ENCODE peak calls at places on chromosome 4, in six cellular contexts. X, C, J, W, V and M are unnamed samples.

GRCh38 chr4:134677209-134677814 is 475.7 kb upstream of the PABPC4L start:
- DNase-seq in J (no peak), V (no peak), X (no peak), C (no peak), W (no peak), M (no peak)

GRCh38 chr4:10315638-10316037 is 141.6 kb downstream of the ZNF518B start:
- DNase-seq in X (no peak), W (no peak), V (no peak), J (no peak), C (no peak), M (no peak)

GRCh38 chr4:189769131-189769530 is 171.5 kb upstream of the FRG1 start:
- DNase-seq in X (no peak), V (no peak), W (no peak), C (no peak), J (no peak), M (no peak)

GRCh38 chr4:169314906-169315305 is 44.1 kb upstream of the SH3RF1 start:
- DNase-seq in V (peak; percentile 1), X (no peak), C (peak; percentile 79), W (peak; percentile 92), J (peak; percentile 77), M (peak; percentile 58)

GRCh38 chr4:142683503-142683902 is 162.6 kb downstream of the INPP4B start:
- DNase-seq in V (no peak), X (no peak), J (no peak), W (no peak), C (no peak), M (no peak)

GRCh38 chr4:14620567-14621138 is 381.6 kb upstream of the CPEB2 start:
- DNase-seq in V (no peak), X (no peak), W (no peak), J (no peak), C (no peak), M (no peak)

GRCh38 chr4:37693030-37693429 is 6.9 kb upstream of the RELL1 start:
- DNase-seq in J (no peak), V (no peak), W (no peak), X (no peak), C (no peak), M (no peak)

GRCh38 chr4:141375855-141376254 is 155.2 kb downstream of the ZNF330 start:
- DNase-seq in W (no peak), X (no peak), J (peak; percentile 59), C (no peak), V (no peak), M (peak; percentile 19)

GRCh38 chr4:112170451-112170993 is 25.3 kb downstream of the FAM241A start:
- DNase-seq in W (no peak), C (no peak), V (no peak), J (peak; percentile 42), X (no peak), M (no peak)

GRCh38 chr4:7435411-7436095 is 823 bp upstream of the PSAPL1 start:
- DNase-seq in X (no peak), C (no peak), V (no peak), J (no peak), W (peak; percentile 42), M (no peak)

GRCh38 chr4:125020089-125021034 is 294.4 kb upstream of the FAT4 start:
- DNase-seq in C (no peak), J (no peak), V (no peak), W (peak; percentile 31), X (no peak), M (no peak)

GRCh38 chr4:175298119-175298518 is 380.0 kb downstream of the ADAM29 start:
- DNase-seq in C (no peak), V (no peak), X (no peak), J (peak; percentile 22), W (no peak), M (no peak)

GRCh38 chr4:164904941-164905340 is 28.0 kb downstream of the APELA start:
- DNase-seq in X (no peak), W (no peak), C (no peak), J (no peak), V (no peak), M (no peak)

GRCh38 chr4:48268956-48269860 is at the start of gene TEC:
- DNase-seq in J (peak; percentile 56), X (peak; percentile 8), W (peak; percentile 56), C (peak; percentile 45), V (peak; percentile 10), M (peak; percentile 82)

GRCh38 chr4:81136161-81136910 is 78.7 kb downstream of the PRKG2 start:
- DNase-seq in W (no peak), J (no peak), V (no peak), X (no peak), C (no peak), M (no peak)

GRCh38 chr4:186587416-186588018 is 32.1 kb upstream of the MTNR1A start:
- DNase-seq in J (peak; percentile 58), C (peak; percentile 58), X (peak; percentile 47), V (no peak), W (peak; percentile 78), M (peak; percentile 83)
- H3K36me3 ChIP-seq in J (peaks cover 24% of the 10 kb centered on the region), C (peaks cover 27% of the 10 kb centered on the region), X (no peaks in the 10 kb centered on the region), V (no peaks in the 10 kb centered on the region), W (peaks cover 6% of the 10 kb centered on the region), M (no peaks in the 10 kb centered on the region)

DNA sequence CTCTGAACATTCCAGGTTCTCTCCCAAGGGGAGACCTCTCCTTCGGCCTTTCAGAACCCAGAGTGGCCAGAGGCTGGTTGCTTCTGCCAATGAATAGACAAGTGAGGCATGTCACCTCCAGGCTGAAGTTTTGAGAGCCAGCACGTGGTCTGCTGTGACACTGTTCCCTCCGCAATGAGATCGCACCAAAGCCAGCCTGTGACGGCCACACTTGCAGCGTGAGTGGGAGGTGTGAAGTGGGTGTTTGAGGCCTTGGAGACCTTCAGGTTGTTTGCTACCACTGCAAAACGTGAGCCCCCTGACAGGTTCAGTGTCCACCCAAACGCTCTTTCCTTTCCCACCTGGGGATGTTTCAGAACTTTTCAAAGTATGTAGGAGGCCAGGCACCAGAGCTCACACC is 81.0 kb downstream of the WFS1 start:
- DNase-seq in C (no peak), W (no peak), V (no peak), J (no peak), X (no peak), M (no peak)
- H3K4me3 ChIP-seq in C (no peak overlapping the region), W (no peak overlapping the region), V (no peak overlapping the region), J (no peak overlapping the region), X (no peak overlapping the region), M (no peak overlapping the region)

GRCh38 chr4:186669735-186670134 is 53.9 kb downstream of the FAT1 start:
- DNase-seq in W (no peak), J (no peak), X (no peak), V (no peak), C (no peak), M (no peak)

GRCh38 chr4:186666750-186667149 is 56.9 kb downstream of the FAT1 start:
- DNase-seq in C (no peak), X (no peak), J (no peak), V (no peak), W (no peak), M (no peak)

GRCh38 chr4:186666252-186666651 is 57.4 kb downstream of the FAT1 start:
- DNase-seq in C (no peak), V (no peak), X (no peak), W (no peak), J (no peak), M (no peak)

GRCh38 chr4:186669159-186669720 is 54.4 kb downstream of the FAT1 start:
- DNase-seq in W (no peak), C (no peak), X (no peak), V (no peak), J (peak; percentile 80), M (no peak)
- H3K27ac ChIP-seq in W (peak overlapping the region; percentile 9), C (peak overlapping the region; percentile 21), X (no peak overlapping the region), V (no peak overlapping the region), J (no peak overlapping the region), M (no peak overlapping the region)

GRCh38 chr4:173281001-173281400 is 53.2 kb downstream of the HMGB2 start:
- DNase-seq in C (no peak), X (no peak), J (no peak), V (no peak), W (no peak), M (no peak)
- H3K36me3 ChIP-seq in C (peaks cover 4% of the 10 kb centered on the region), X (no peaks in the 10 kb centered on the region), J (peaks cover 2% of the 10 kb centered on the region), V (no peaks in the 10 kb centered on the region), W (no peaks in the 10 kb centered on the region), M (no peaks in the 10 kb centered on the region)

DNA sequence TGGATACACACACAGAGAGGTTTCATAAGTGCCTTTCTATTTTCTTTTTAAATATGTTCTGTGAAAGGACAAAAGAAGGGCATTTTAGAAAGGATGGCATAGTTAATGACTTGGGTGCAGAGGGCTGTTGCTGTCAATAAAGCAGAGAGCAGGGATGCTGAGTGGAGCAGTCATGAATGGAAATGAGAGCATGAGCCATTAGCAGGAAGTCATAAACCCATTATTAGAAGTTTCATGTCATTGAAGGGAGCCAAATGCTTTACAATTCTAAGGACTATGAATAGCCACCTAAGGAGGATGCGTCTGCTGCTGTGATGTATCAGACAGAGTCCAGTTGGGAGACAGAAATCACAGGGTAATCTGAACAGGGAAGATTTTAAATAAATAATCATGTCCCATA is 47.7 kb upstream of the WDR19 start:
- DNase-seq in C (no peak), V (no peak), W (no peak), J (peak; percentile 45), X (no peak), M (no peak)
- H3K4me3 ChIP-seq in C (no peak overlapping the region), V (no peak overlapping the region), W (no peak overlapping the region), J (no peak overlapping the region), X (no peak overlapping the region), M (no peak overlapping the region)

DNA sequence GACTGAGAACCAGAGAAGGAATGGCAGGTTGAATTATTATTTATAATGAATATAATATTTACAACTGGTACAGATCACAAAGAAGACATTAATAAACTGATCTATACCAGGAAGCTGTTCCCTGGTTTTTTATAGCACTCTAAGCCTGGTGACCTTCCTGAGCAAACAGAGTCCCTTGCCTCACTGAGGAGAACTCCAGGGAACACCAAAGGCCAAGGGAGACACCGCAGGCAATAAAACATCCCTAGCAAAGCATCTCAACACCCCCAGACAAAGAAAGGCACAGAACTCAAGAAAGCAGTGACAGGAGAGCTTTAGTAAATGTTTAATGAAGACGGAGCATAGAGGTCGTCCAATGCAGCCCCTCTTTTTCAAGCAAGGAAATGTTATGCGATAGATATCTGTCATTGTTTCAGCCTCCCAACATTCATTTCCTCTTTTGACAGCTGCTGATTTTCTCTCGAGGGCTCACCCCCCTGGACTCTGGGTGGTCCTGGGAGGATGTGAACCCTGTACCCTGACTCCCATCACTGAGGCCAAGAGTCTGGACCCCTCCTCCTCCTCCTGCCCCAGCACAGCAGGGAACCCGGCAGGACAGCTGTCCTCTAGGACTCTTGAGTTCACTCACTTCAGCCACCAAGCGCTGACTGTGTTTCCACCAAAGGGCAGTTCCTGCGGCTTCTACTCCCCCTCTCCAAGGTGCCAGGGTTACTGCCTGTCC is 342.5 kb upstream of the GATB start:
- DNase-seq in V (no peak), W (no peak), J (no peak), C (no peak), X (no peak), M (no peak)
- H3K27ac ChIP-seq in V (no peak overlapping the region), W (peak overlapping the region; percentile 62), J (no peak overlapping the region), C (peak overlapping the region; percentile 8), X (no peak overlapping the region), M (no peak overlapping the region)

GRCh38 chr4:106333186-106333585 is 16.8 kb downstream of the AIMP1 start:
- DNase-seq in C (no peak), X (no peak), J (no peak), V (no peak), W (no peak), M (no peak)
- H3K36me3 ChIP-seq in C (peaks cover 96% of the 10 kb centered on the region), X (peaks cover 58% of the 10 kb centered on the region), J (peaks cover 79% of the 10 kb centered on the region), V (no peaks in the 10 kb centered on the region), W (peaks cover 35% of the 10 kb centered on the region), M (no peaks in the 10 kb centered on the region)